ENCODE peak calls at places on chromosome 11, in five cellular contexts. One of them, this sample, is unnamed.
A peak's percentile ranks its signal among the peaks of the same experiment; 100 is the strongest.

GRCh38 chr11:29481721-29482120 is 535.1 kb downstream of the KCNA4 start:
- DNase-seq in naive thymus-derived CD4-positive, alpha-beta T cell: no peak
- DNase-seq in brain microvascular endothelial cell: no peak
- DNase-seq in stimulated activated CD8-positive, alpha-beta memory T cell treated with anti-CD3 and anti-CD28 coated beads, Interleukin-4, amount 100 ng/mL, for 4 hours: no peak
- DNase-seq in NCI-H2029: no peak
- DNase-seq in this sample: no peak

GRCh38 chr11:119875841-119876600 is 147.0 kb upstream of the NECTIN1 start:
- DNase-seq in brain microvascular endothelial cell: no peak
- DNase-seq in naive thymus-derived CD4-positive, alpha-beta T cell: no peak
- DNase-seq in NCI-H2029: no peak
- DNase-seq in stimulated activated CD8-positive, alpha-beta memory T cell treated with anti-CD3 and anti-CD28 coated beads, Interleukin-4, amount 100 ng/mL, for 4 hours: no peak
- DNase-seq in this sample: no peak

GRCh38 chr11:112999518-112999917 is 38.3 kb downstream of the NCAM1 start:
- DNase-seq in naive thymus-derived CD4-positive, alpha-beta T cell: no peak
- DNase-seq in stimulated activated CD8-positive, alpha-beta memory T cell treated with anti-CD3 and anti-CD28 coated beads, Interleukin-4, amount 100 ng/mL, for 4 hours: no peak
- DNase-seq in brain microvascular endothelial cell: no peak
- DNase-seq in NCI-H2029: peak; percentile 56
- DNase-seq in this sample: no peak

GRCh38 chr11:102313225-102313940 is 3.9 kb upstream of the BIRC3 start:
- DNase-seq in stimulated activated CD8-positive, alpha-beta memory T cell treated with anti-CD3 and anti-CD28 coated beads, Interleukin-4, amount 100 ng/mL, for 4 hours: no peak
- DNase-seq in brain microvascular endothelial cell: no peak
- DNase-seq in naive thymus-derived CD4-positive, alpha-beta T cell: no peak
- DNase-seq in NCI-H2029: no peak
- DNase-seq in this sample: no peak

GRCh38 chr11:4610258-4610935 is 2.4 kb upstream of the TRIM68 start:
- DNase-seq in brain microvascular endothelial cell: no peak
- DNase-seq in NCI-H2029: no peak
- DNase-seq in naive thymus-derived CD4-positive, alpha-beta T cell: no peak
- DNase-seq in stimulated activated CD8-positive, alpha-beta memory T cell treated with anti-CD3 and anti-CD28 coated beads, Interleukin-4, amount 100 ng/mL, for 4 hours: no peak
- DNase-seq in this sample: no peak

GRCh38 chr11:128516886-128517285 is 70.5 kb downstream of the ETS1 start:
- DNase-seq in naive thymus-derived CD4-positive, alpha-beta T cell: no peak
- DNase-seq in brain microvascular endothelial cell: no peak
- DNase-seq in stimulated activated CD8-positive, alpha-beta memory T cell treated with anti-CD3 and anti-CD28 coated beads, Interleukin-4, amount 100 ng/mL, for 4 hours: no peak
- DNase-seq in NCI-H2029: no peak
- DNase-seq in this sample: no peak

GRCh38 chr11:35393093-35393492 is 26.3 kb downstream of the SLC1A2 start:
- DNase-seq in NCI-H2029: no peak
- DNase-seq in brain microvascular endothelial cell: no peak
- DNase-seq in stimulated activated CD8-positive, alpha-beta memory T cell treated with anti-CD3 and anti-CD28 coated beads, Interleukin-4, amount 100 ng/mL, for 4 hours: no peak
- DNase-seq in naive thymus-derived CD4-positive, alpha-beta T cell: no peak
- DNase-seq in this sample: no peak

GRCh38 chr11:68682531-68682931 is 1.8 kb upstream of the GAL start:
- DNase-seq in brain microvascular endothelial cell: no peak
- DNase-seq in NCI-H2029: no peak
- DNase-seq in stimulated activated CD8-positive, alpha-beta memory T cell treated with anti-CD3 and anti-CD28 coated beads, Interleukin-4, amount 100 ng/mL, for 4 hours: no peak
- DNase-seq in naive thymus-derived CD4-positive, alpha-beta T cell: no peak
- DNase-seq in this sample: no peak

GRCh38 chr11:131688056-131688693 is 317.8 kb downstream of the NTM start:
- DNase-seq in naive thymus-derived CD4-positive, alpha-beta T cell: no peak
- DNase-seq in NCI-H2029: no peak
- DNase-seq in brain microvascular endothelial cell: peak; percentile 36
- DNase-seq in stimulated activated CD8-positive, alpha-beta memory T cell treated with anti-CD3 and anti-CD28 coated beads, Interleukin-4, amount 100 ng/mL, for 4 hours: no peak
- DNase-seq in this sample: peak; percentile 44

GRCh38 chr11:12556788-12557384 is 117.3 kb upstream of the TEAD1 start:
- DNase-seq in naive thymus-derived CD4-positive, alpha-beta T cell: no peak
- DNase-seq in NCI-H2029: no peak
- DNase-seq in brain microvascular endothelial cell: peak; percentile 81
- DNase-seq in stimulated activated CD8-positive, alpha-beta memory T cell treated with anti-CD3 and anti-CD28 coated beads, Interleukin-4, amount 100 ng/mL, for 4 hours: no peak
- DNase-seq in this sample: peak; percentile 90

GRCh38 chr11:100434821-100435641 is 252.1 kb upstream of the ARHGAP42 start:
- DNase-seq in NCI-H2029: no peak
- DNase-seq in brain microvascular endothelial cell: no peak
- DNase-seq in stimulated activated CD8-positive, alpha-beta memory T cell treated with anti-CD3 and anti-CD28 coated beads, Interleukin-4, amount 100 ng/mL, for 4 hours: no peak
- DNase-seq in naive thymus-derived CD4-positive, alpha-beta T cell: no peak
- DNase-seq in this sample: no peak

GRCh38 chr11:1116666-1117390 is 40.9 kb upstream of the MUC5AC start:
- DNase-seq in brain microvascular endothelial cell: no peak
- DNase-seq in stimulated activated CD8-positive, alpha-beta memory T cell treated with anti-CD3 and anti-CD28 coated beads, Interleukin-4, amount 100 ng/mL, for 4 hours: no peak
- DNase-seq in NCI-H2029: no peak
- DNase-seq in naive thymus-derived CD4-positive, alpha-beta T cell: no peak
- DNase-seq in this sample: peak; percentile 1

GRCh38 chr11:86115542-86116385 is 46.9 kb upstream of the PICALM start:
- DNase-seq in stimulated activated CD8-positive, alpha-beta memory T cell treated with anti-CD3 and anti-CD28 coated beads, Interleukin-4, amount 100 ng/mL, for 4 hours: no peak
- DNase-seq in NCI-H2029: no peak
- DNase-seq in brain microvascular endothelial cell: no peak
- DNase-seq in naive thymus-derived CD4-positive, alpha-beta T cell: no peak
- DNase-seq in this sample: no peak

GRCh38 chr11:83006877-83007330 is 64.8 kb downstream of the RAB30 start:
- DNase-seq in NCI-H2029: peak; percentile 52
- DNase-seq in stimulated activated CD8-positive, alpha-beta memory T cell treated with anti-CD3 and anti-CD28 coated beads, Interleukin-4, amount 100 ng/mL, for 4 hours: no peak
- DNase-seq in brain microvascular endothelial cell: no peak
- DNase-seq in naive thymus-derived CD4-positive, alpha-beta T cell: no peak
- DNase-seq in this sample: peak; percentile 64

GRCh38 chr11:11396290-11397042 is 43.4 kb upstream of the CSNK2A3 start:
- DNase-seq in naive thymus-derived CD4-positive, alpha-beta T cell: no peak
- DNase-seq in stimulated activated CD8-positive, alpha-beta memory T cell treated with anti-CD3 and anti-CD28 coated beads, Interleukin-4, amount 100 ng/mL, for 4 hours: no peak
- DNase-seq in NCI-H2029: no peak
- DNase-seq in brain microvascular endothelial cell: peak; percentile 84
- DNase-seq in this sample: no peak

GRCh38 chr11:109150603-109151002 is 271.4 kb upstream of the C11orf87 start:
- DNase-seq in NCI-H2029: no peak
- DNase-seq in stimulated activated CD8-positive, alpha-beta memory T cell treated with anti-CD3 and anti-CD28 coated beads, Interleukin-4, amount 100 ng/mL, for 4 hours: no peak
- DNase-seq in naive thymus-derived CD4-positive, alpha-beta T cell: no peak
- DNase-seq in brain microvascular endothelial cell: no peak
- DNase-seq in this sample: no peak

GRCh38 chr11:88345408-88345807 is 7.9 kb upstream of the CTSC start:
- DNase-seq in NCI-H2029: no peak
- DNase-seq in brain microvascular endothelial cell: peak; percentile 71
- DNase-seq in stimulated activated CD8-positive, alpha-beta memory T cell treated with anti-CD3 and anti-CD28 coated beads, Interleukin-4, amount 100 ng/mL, for 4 hours: no peak
- DNase-seq in naive thymus-derived CD4-positive, alpha-beta T cell: no peak
- DNase-seq in this sample: no peak

GRCh38 chr11:35111171-35112055 is 27.6 kb upstream of the CD44 start:
- DNase-seq in stimulated activated CD8-positive, alpha-beta memory T cell treated with anti-CD3 and anti-CD28 coated beads, Interleukin-4, amount 100 ng/mL, for 4 hours: no peak
- DNase-seq in brain microvascular endothelial cell: peak; percentile 68
- DNase-seq in NCI-H2029: no peak
- DNase-seq in naive thymus-derived CD4-positive, alpha-beta T cell: no peak
- DNase-seq in this sample: peak; percentile 27

GRCh38 chr11:114059984-114060401 is 482 bp downstream of the ZBTB16 start:
- DNase-seq in NCI-H2029: no peak
- DNase-seq in stimulated activated CD8-positive, alpha-beta memory T cell treated with anti-CD3 and anti-CD28 coated beads, Interleukin-4, amount 100 ng/mL, for 4 hours: no peak
- DNase-seq in brain microvascular endothelial cell: no peak
- DNase-seq in naive thymus-derived CD4-positive, alpha-beta T cell: peak; percentile 17
- DNase-seq in this sample: peak; percentile 58

GRCh38 chr11:111926505-111927391 is 8.0 kb downstream of the C11orf52 start:
- DNase-seq in stimulated activated CD8-positive, alpha-beta memory T cell treated with anti-CD3 and anti-CD28 coated beads, Interleukin-4, amount 100 ng/mL, for 4 hours: peak; percentile 84
- DNase-seq in brain microvascular endothelial cell: peak; percentile 93
- DNase-seq in NCI-H2029: peak; percentile 97
- DNase-seq in naive thymus-derived CD4-positive, alpha-beta T cell: peak; percentile 96
- DNase-seq in this sample: peak; percentile 97

GRCh38 chr11:124961972-124962609 is 8.1 kb downstream of the CCDC15 start:
- DNase-seq in NCI-H2029: peak; percentile 11
- DNase-seq in brain microvascular endothelial cell: peak; percentile 78
- DNase-seq in naive thymus-derived CD4-positive, alpha-beta T cell: no peak
- DNase-seq in stimulated activated CD8-positive, alpha-beta memory T cell treated with anti-CD3 and anti-CD28 coated beads, Interleukin-4, amount 100 ng/mL, for 4 hours: no peak
- DNase-seq in this sample: no peak

GRCh38 chr11:118406599-118407166 is 5.3 kb downstream of the ATP5MG start:
- DNase-seq in brain microvascular endothelial cell: peak; percentile 69
- DNase-seq in naive thymus-derived CD4-positive, alpha-beta T cell: no peak
- DNase-seq in stimulated activated CD8-positive, alpha-beta memory T cell treated with anti-CD3 and anti-CD28 coated beads, Interleukin-4, amount 100 ng/mL, for 4 hours: no peak
- DNase-seq in NCI-H2029: peak; percentile 87
- DNase-seq in this sample: no peak

GRCh38 chr11:65743928-65744698 is 23.5 kb upstream of the RNASEH2C start:
- DNase-seq in stimulated activated CD8-positive, alpha-beta memory T cell treated with anti-CD3 and anti-CD28 coated beads, Interleukin-4, amount 100 ng/mL, for 4 hours: no peak
- DNase-seq in NCI-H2029: peak; percentile 38
- DNase-seq in naive thymus-derived CD4-positive, alpha-beta T cell: no peak
- DNase-seq in brain microvascular endothelial cell: no peak
- DNase-seq in this sample: no peak

GRCh38 chr11:12076840-12077534 is 33.4 kb upstream of the MICAL2 start:
- DNase-seq in naive thymus-derived CD4-positive, alpha-beta T cell: no peak
- DNase-seq in brain microvascular endothelial cell: no peak
- DNase-seq in stimulated activated CD8-positive, alpha-beta memory T cell treated with anti-CD3 and anti-CD28 coated beads, Interleukin-4, amount 100 ng/mL, for 4 hours: no peak
- DNase-seq in NCI-H2029: no peak
- DNase-seq in this sample: no peak